ENCODE peak calls at places on chromosomes 12 and 14, in ten cellular contexts. One of them, this sample, is unnamed.

GRCh38 chr12:47905313-47905730 is 528 bp upstream of the VDR start:
- DNase-seq in cardiac muscle cell: peak; percentile 60
- DNase-seq in colonic mucosa: peak; percentile 83
- DNase-seq in neuronal stem cell: no peak
- DNase-seq in tibial artery: peak; percentile 78
- DNase-seq in IMR-90: no peak
- DNase-seq in CD8-positive, alpha-beta T cell: peak; percentile 30
- DNase-seq in GM23248: peak; percentile 53
- DNase-seq in fibroblast of lung: peak; percentile 21
- DNase-seq in sigmoid colon: peak; percentile 69
- DNase-seq in this sample: peak; percentile 90

GRCh38 chr12:123721245-123721644 is 9.1 kb downstream of the ATP6V0A2 start:
- DNase-seq in cardiac muscle cell: no peak
- DNase-seq in colonic mucosa: no peak
- DNase-seq in neuronal stem cell: no peak
- DNase-seq in tibial artery: no peak
- DNase-seq in IMR-90: no peak
- DNase-seq in CD8-positive, alpha-beta T cell: no peak
- DNase-seq in GM23248: no peak
- DNase-seq in fibroblast of lung: no peak
- DNase-seq in sigmoid colon: no peak
- DNase-seq in this sample: no peak

GRCh38 chr14:68662395-68662794 is 130.5 kb downstream of the ZFP36L1 start:
- DNase-seq in cardiac muscle cell: no peak
- DNase-seq in colonic mucosa: no peak
- DNase-seq in neuronal stem cell: no peak
- DNase-seq in tibial artery: peak; percentile 24
- DNase-seq in IMR-90: peak; percentile 16
- DNase-seq in CD8-positive, alpha-beta T cell: no peak
- DNase-seq in GM23248: peak; percentile 77
- DNase-seq in fibroblast of lung: no peak
- DNase-seq in sigmoid colon: no peak
- DNase-seq in this sample: no peak

GRCh38 chr14:103444837-103445524 is 59.8 kb downstream of the MARK3 start:
- DNase-seq in cardiac muscle cell: no peak
- DNase-seq in colonic mucosa: no peak
- DNase-seq in neuronal stem cell: no peak
- DNase-seq in tibial artery: no peak
- DNase-seq in IMR-90: peak; percentile 83
- DNase-seq in CD8-positive, alpha-beta T cell: no peak
- DNase-seq in GM23248: no peak
- DNase-seq in fibroblast of lung: peak; percentile 59
- DNase-seq in sigmoid colon: no peak
- DNase-seq in this sample: no peak

GRCh38 chr12:40107098-40107802 is 1.4 kb upstream of the SLC2A13 start:
- DNase-seq in cardiac muscle cell: peak; percentile 94
- DNase-seq in colonic mucosa: peak; percentile 93
- DNase-seq in neuronal stem cell: peak; percentile 65
- DNase-seq in tibial artery: peak; percentile 89
- DNase-seq in IMR-90: peak; percentile 79
- DNase-seq in CD8-positive, alpha-beta T cell: peak; percentile 94
- DNase-seq in GM23248: peak; percentile 87
- DNase-seq in fibroblast of lung: peak; percentile 58
- DNase-seq in sigmoid colon: peak; percentile 95
- DNase-seq in this sample: peak; percentile 88

GRCh38 chr12:76272292-76272691 is 75.9 kb downstream of the BBS10 start:
- DNase-seq in cardiac muscle cell: no peak
- DNase-seq in colonic mucosa: no peak
- DNase-seq in neuronal stem cell: no peak
- DNase-seq in tibial artery: no peak
- DNase-seq in IMR-90: no peak
- DNase-seq in CD8-positive, alpha-beta T cell: no peak
- DNase-seq in GM23248: no peak
- DNase-seq in fibroblast of lung: no peak
- DNase-seq in sigmoid colon: no peak
- DNase-seq in this sample: no peak

GRCh38 chr12:97575792-97576191 is 113.2 kb downstream of the RMST start:
- DNase-seq in cardiac muscle cell: no peak
- DNase-seq in colonic mucosa: no peak
- DNase-seq in neuronal stem cell: no peak
- DNase-seq in tibial artery: no peak
- DNase-seq in IMR-90: no peak
- DNase-seq in CD8-positive, alpha-beta T cell: no peak
- DNase-seq in GM23248: no peak
- DNase-seq in fibroblast of lung: peak; percentile 62
- DNase-seq in sigmoid colon: no peak
- DNase-seq in this sample: no peak

GRCh38 chr12:48995061-48995879 is 3.9 kb downstream of the DDN start:
- DNase-seq in cardiac muscle cell: peak; percentile 93
- DNase-seq in colonic mucosa: peak; percentile 87
- DNase-seq in neuronal stem cell: peak; percentile 74
- DNase-seq in tibial artery: peak; percentile 85
- DNase-seq in IMR-90: peak; percentile 73
- DNase-seq in CD8-positive, alpha-beta T cell: peak; percentile 53
- DNase-seq in GM23248: peak; percentile 93
- DNase-seq in fibroblast of lung: peak; percentile 68
- DNase-seq in sigmoid colon: peak; percentile 89
- DNase-seq in this sample: peak; percentile 84

GRCh38 chr12:108833757-108834472 is 23.5 kb downstream of the SSH1 start:
- DNase-seq in cardiac muscle cell: no peak
- DNase-seq in colonic mucosa: no peak
- DNase-seq in neuronal stem cell: no peak
- DNase-seq in tibial artery: no peak
- DNase-seq in IMR-90: peak; percentile 83
- DNase-seq in CD8-positive, alpha-beta T cell: no peak
- DNase-seq in GM23248: peak; percentile 80
- DNase-seq in fibroblast of lung: peak; percentile 89
- DNase-seq in sigmoid colon: peak; percentile 90
- DNase-seq in this sample: no peak

GRCh38 chr12:33547084-33547483 is 107.5 kb upstream of the SYT10 start:
- DNase-seq in cardiac muscle cell: no peak
- DNase-seq in colonic mucosa: no peak
- DNase-seq in neuronal stem cell: no peak
- DNase-seq in tibial artery: no peak
- DNase-seq in IMR-90: no peak
- DNase-seq in CD8-positive, alpha-beta T cell: no peak
- DNase-seq in GM23248: no peak
- DNase-seq in fibroblast of lung: no peak
- DNase-seq in sigmoid colon: no peak
- DNase-seq in this sample: peak; percentile 10

DNA sequence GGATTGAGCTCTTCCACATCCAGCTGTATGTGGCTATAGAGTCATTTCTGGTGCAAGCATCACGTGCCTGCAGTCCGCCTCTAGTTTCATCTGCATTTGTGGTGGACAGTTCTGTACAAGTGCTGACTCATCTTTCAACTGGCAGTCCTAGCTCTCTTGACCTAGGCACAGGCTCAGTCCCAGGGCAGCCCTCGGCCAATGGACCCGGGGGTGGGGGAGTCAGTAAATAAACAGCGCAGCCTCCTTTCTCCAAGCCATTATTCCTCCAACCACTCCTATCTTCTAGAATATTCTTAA is 41.8 kb upstream of the FRMD6 start:
- DNase-seq in cardiac muscle cell: no peak
- DNase-seq in colonic mucosa: no peak
- DNase-seq in neuronal stem cell: no peak
- DNase-seq in tibial artery: no peak
- DNase-seq in IMR-90: peak; percentile 59
- DNase-seq in CD8-positive, alpha-beta T cell: no peak
- DNase-seq in GM23248: peak; percentile 53
- DNase-seq in fibroblast of lung: peak; percentile 75
- DNase-seq in sigmoid colon: no peak
- DNase-seq in this sample: no peak
- H3K4me1 ChIP-seq in cardiac muscle cell: peaks cover 9% of the 10 kb centered on the region
- H3K4me1 ChIP-seq in colonic mucosa: no peaks in the 10 kb centered on the region
- H3K4me1 ChIP-seq in neuronal stem cell: peaks cover 4% of the 10 kb centered on the region
- H3K4me1 ChIP-seq in tibial artery: no peaks in the 10 kb centered on the region
- H3K4me1 ChIP-seq in IMR-90: peaks cover 20% of the 10 kb centered on the region
- H3K4me1 ChIP-seq in CD8-positive, alpha-beta T cell: no peaks in the 10 kb centered on the region
- H3K4me1 ChIP-seq in GM23248: peaks cover 48% of the 10 kb centered on the region
- H3K4me1 ChIP-seq in fibroblast of lung: peaks cover 18% of the 10 kb centered on the region
- H3K4me1 ChIP-seq in sigmoid colon: no peaks in the 10 kb centered on the region
- H3K4me1 ChIP-seq in this sample: no peaks in the 10 kb centered on the region

DNA sequence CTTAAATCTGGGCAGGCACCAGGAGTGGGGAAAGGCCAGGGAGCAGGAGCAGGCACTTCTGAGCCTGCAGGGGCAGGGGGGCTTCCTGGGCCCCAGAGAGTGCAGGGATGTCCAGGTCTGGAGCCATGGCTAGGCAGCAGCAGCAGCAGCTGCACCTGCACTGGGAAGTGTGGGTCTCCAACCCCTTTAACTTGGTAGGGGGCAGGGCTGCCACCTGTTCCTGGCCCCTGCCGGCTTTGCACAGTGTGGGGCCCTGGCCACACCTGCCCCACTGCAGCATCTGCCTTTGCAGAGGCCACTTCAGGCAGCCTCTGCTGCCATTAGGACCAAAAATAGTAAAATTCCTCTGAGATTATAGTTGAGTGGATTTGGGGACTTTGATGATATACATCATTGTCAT is 138.5 kb downstream of the SLC16A7 start:
- DNase-seq in cardiac muscle cell: no peak
- DNase-seq in colonic mucosa: no peak
- DNase-seq in neuronal stem cell: no peak
- DNase-seq in tibial artery: no peak
- DNase-seq in IMR-90: no peak
- DNase-seq in CD8-positive, alpha-beta T cell: no peak
- DNase-seq in GM23248: no peak
- DNase-seq in fibroblast of lung: no peak
- DNase-seq in sigmoid colon: no peak
- DNase-seq in this sample: peak; percentile 45
- H3K4me1 ChIP-seq in cardiac muscle cell: no peaks in the 10 kb centered on the region
- H3K4me1 ChIP-seq in colonic mucosa: no peaks in the 10 kb centered on the region
- H3K4me1 ChIP-seq in neuronal stem cell: peaks cover 2% of the 10 kb centered on the region
- H3K4me1 ChIP-seq in tibial artery: peaks cover 6% of the 10 kb centered on the region
- H3K4me1 ChIP-seq in IMR-90: peaks cover 3% of the 10 kb centered on the region
- H3K4me1 ChIP-seq in CD8-positive, alpha-beta T cell: no peaks in the 10 kb centered on the region
- H3K4me1 ChIP-seq in GM23248: peaks cover 31% of the 10 kb centered on the region
- H3K4me1 ChIP-seq in fibroblast of lung: peaks cover 15% of the 10 kb centered on the region
- H3K4me1 ChIP-seq in sigmoid colon: no peaks in the 10 kb centered on the region
- H3K4me1 ChIP-seq in this sample: no peaks in the 10 kb centered on the region

GRCh38 chr12:11771356-11771755 is 121.9 kb downstream of the ETV6 start:
- DNase-seq in cardiac muscle cell: no peak
- DNase-seq in colonic mucosa: no peak
- DNase-seq in neuronal stem cell: no peak
- DNase-seq in tibial artery: no peak
- DNase-seq in IMR-90: peak; percentile 37
- DNase-seq in CD8-positive, alpha-beta T cell: no peak
- DNase-seq in GM23248: peak; percentile 14
- DNase-seq in fibroblast of lung: peak; percentile 56
- DNase-seq in sigmoid colon: no peak
- DNase-seq in this sample: no peak
- H3K4me1 ChIP-seq in cardiac muscle cell: peaks cover 11% of the 10 kb centered on the region
- H3K4me1 ChIP-seq in colonic mucosa: no peaks in the 10 kb centered on the region
- H3K4me1 ChIP-seq in neuronal stem cell: peaks cover 4% of the 10 kb centered on the region
- H3K4me1 ChIP-seq in tibial artery: peaks cover 43% of the 10 kb centered on the region
- H3K4me1 ChIP-seq in IMR-90: peaks cover 8% of the 10 kb centered on the region
- H3K4me1 ChIP-seq in CD8-positive, alpha-beta T cell: peaks cover 9% of the 10 kb centered on the region
- H3K4me1 ChIP-seq in GM23248: peaks cover 6% of the 10 kb centered on the region
- H3K4me1 ChIP-seq in fibroblast of lung: peaks cover 2% of the 10 kb centered on the region
- H3K4me1 ChIP-seq in sigmoid colon: no peaks in the 10 kb centered on the region
- H3K4me1 ChIP-seq in this sample: peaks cover 77% of the 10 kb centered on the region

GRCh38 chr12:69837191-69838085 is 12.4 kb downstream of the MYRFL start:
- DNase-seq in cardiac muscle cell: no peak
- DNase-seq in colonic mucosa: peak; percentile 24
- DNase-seq in neuronal stem cell: no peak
- DNase-seq in tibial artery: no peak
- DNase-seq in IMR-90: no peak
- DNase-seq in CD8-positive, alpha-beta T cell: no peak
- DNase-seq in GM23248: no peak
- DNase-seq in fibroblast of lung: no peak
- DNase-seq in sigmoid colon: no peak
- DNase-seq in this sample: peak; percentile 63
- H3K4me1 ChIP-seq in cardiac muscle cell: no peaks in the 10 kb centered on the region
- H3K4me1 ChIP-seq in colonic mucosa: no peaks in the 10 kb centered on the region
- H3K4me1 ChIP-seq in neuronal stem cell: peaks cover 1% of the 10 kb centered on the region
- H3K4me1 ChIP-seq in tibial artery: no peaks in the 10 kb centered on the region
- H3K4me1 ChIP-seq in IMR-90: no peaks in the 10 kb centered on the region
- H3K4me1 ChIP-seq in CD8-positive, alpha-beta T cell: no peaks in the 10 kb centered on the region
- H3K4me1 ChIP-seq in GM23248: no peaks in the 10 kb centered on the region
- H3K4me1 ChIP-seq in fibroblast of lung: no peaks in the 10 kb centered on the region
- H3K4me1 ChIP-seq in sigmoid colon: no peaks in the 10 kb centered on the region
- H3K4me1 ChIP-seq in this sample: peaks cover 6% of the 10 kb centered on the region

This sample was measured in left lung.